ENCODE peak calls at places on chromosomes 5 and 9, in ten cellular contexts. O, K, P, I, Z, G, V, Y, C and H are unnamed samples.

GRCh38 chr5:153883829-153884228 is 154.9 kb downstream of the FAM114A2 start:
- DNase-seq in V (no peak), P (no peak), K (no peak), Z (no peak), Y (no peak), I (no peak), C (no peak), O (peak; percentile 64), G (no peak), H (no peak)

GRCh38 chr5:10635257-10635860 is 71.5 kb downstream of the ANKRD33B start:
- DNase-seq in Y (no peak), I (peak; percentile 76), V (peak; percentile 28), G (peak; percentile 87), O (peak; percentile 32), C (peak; percentile 89), Z (peak; percentile 87), K (peak; percentile 95), P (no peak), H (peak; percentile 93)

GRCh38 chr5:127596501-127596900 is 52.4 kb upstream of the CTXN3 start:
- DNase-seq in Z (no peak), O (no peak), C (no peak), I (no peak), K (no peak), P (no peak), V (no peak), Y (no peak), G (no peak), H (no peak)

GRCh38 chr9:82206490-82206889 is 217.9 kb downstream of the SPATA31D1 start:
- DNase-seq in V (no peak), K (no peak), Y (no peak), I (no peak), O (no peak), G (peak; percentile 20), Z (no peak), C (no peak), P (no peak), H (no peak)

GRCh38 chr5:102638316-102638715 is 116.8 kb upstream of the PAM start:
- DNase-seq in O (no peak), K (no peak), Y (no peak), G (no peak), C (no peak), P (no peak), Z (no peak), V (no peak), I (no peak), H (no peak)

GRCh38 chr5:95105638-95106037 is 179.3 kb downstream of the MCTP1 start:
- DNase-seq in V (no peak), O (no peak), Y (no peak), Z (no peak), P (no peak), C (no peak), K (no peak), I (no peak), G (no peak), H (no peak)

GRCh38 chr5:74135033-74135432 is 505.5 kb downstream of the ENC1 start:
- DNase-seq in Y (no peak), Z (no peak), K (no peak), G (no peak), I (no peak), V (no peak), O (no peak), P (no peak), C (no peak), H (no peak)

GRCh38 chr9:14320272-14321245 is 6.6 kb upstream of the NFIB start:
- DNase-seq in C (no peak), G (peak; percentile 40), P (no peak), Y (no peak), K (peak; percentile 18), I (no peak), O (peak; percentile 42), Z (no peak), V (peak; percentile 97), H (no peak)

GRCh38 chr5:9686211-9686610 is 56.1 kb upstream of the TAS2R1 start:
- DNase-seq in O (peak; percentile 53), I (no peak), C (no peak), P (no peak), Y (no peak), V (peak; percentile 65), Z (no peak), K (no peak), G (no peak), H (no peak)

GRCh38 chr9:20357207-20357503 is 265.1 kb downstream of the MLLT3 start:
- DNase-seq in I (no peak), O (no peak), Z (no peak), P (no peak), K (no peak), G (no peak), Y (no peak), V (peak; percentile 17), C (no peak), H (no peak)

GRCh38 chr9:15423328-15423985 is 781 bp downstream of the SNAPC3 start:
- DNase-seq in V (peak; percentile 49), Z (peak; percentile 37), P (no peak), Y (no peak), K (peak; percentile 40), G (peak; percentile 17), I (peak; percentile 49), C (peak; percentile 26), O (peak; percentile 33), H (peak; percentile 14)

GRCh38 chr9:131645078-131645776 is 94.6 kb downstream of the RAPGEF1 start:
- DNase-seq in O (no peak), V (no peak), G (no peak), Z (no peak), Y (no peak), P (no peak), C (peak; percentile 41), K (peak; percentile 56), I (no peak), H (peak; percentile 65)

GRCh38 chr9:123268240-123268949 is at the start of gene STRBP:
- DNase-seq in P (peak; percentile 94), I (peak; percentile 99), K (peak; percentile 97), C (peak; percentile 94), Y (peak; percentile 78), O (peak; percentile 97), V (peak; percentile 73), Z (peak; percentile 91), G (peak; percentile 99), H (peak; percentile 93)

GRCh38 chr5:134175874-134176522 is 752 bp downstream of the SKP1 start:
- DNase-seq in C (no peak), G (no peak), K (no peak), I (no peak), O (peak; percentile 22), Z (peak; percentile 43), V (peak; percentile 25), P (no peak), Y (no peak), H (peak; percentile 61)

GRCh38 chr9:136133191-136133958 is 14.7 kb upstream of the TMEM250 start:
- DNase-seq in P (peak; percentile 47), Y (no peak), K (no peak), G (no peak), O (peak; percentile 46), V (peak; percentile 19), I (peak; percentile 98), C (peak; percentile 32), Z (peak; percentile 49), H (peak; percentile 28)

GRCh38 chr5:180441577-180441976 is 52.6 kb upstream of the CNOT6 start:
- DNase-seq in I (peak; percentile 41), V (peak; percentile 47), Z (no peak), G (peak; percentile 44), C (no peak), P (no peak), O (no peak), K (no peak), Y (peak; percentile 96), H (no peak)

GRCh38 chr9:136285501-136286358 is 18.2 kb downstream of the CCDC187 start:
- DNase-seq in G (no peak), I (no peak), P (no peak), Z (no peak), C (no peak), O (no peak), K (no peak), Y (no peak), V (no peak), H (no peak)

GRCh38 chr5:79772651-79773050 is 83.0 kb downstream of the CMYA5 start:
- DNase-seq in I (no peak), O (no peak), V (no peak), K (no peak), Y (no peak), C (no peak), P (no peak), Z (no peak), G (no peak), H (no peak)

GRCh38 chr9:37104183-37104889 is 16.0 kb upstream of the ZCCHC7 start:
- DNase-seq in C (peak; percentile 52), I (no peak), K (peak; percentile 45), O (peak; percentile 70), P (no peak), Z (no peak), Y (no peak), V (peak; percentile 77), G (peak; percentile 21), H (peak; percentile 43)

GRCh38 chr5:5605170-5605764 is 182.8 kb downstream of the ICE1 start:
- DNase-seq in Y (no peak), C (no peak), Z (no peak), I (no peak), O (no peak), K (no peak), G (no peak), P (no peak), V (no peak), H (no peak)

GRCh38 chr9:68950689-68951088 is 63.2 kb downstream of the PRKACG start:
- DNase-seq in P (no peak), Z (no peak), I (peak; percentile 37), C (no peak), O (no peak), K (no peak), V (no peak), Y (no peak), G (no peak), H (no peak)

GRCh38 chr5:148290271-148291195 is 21.7 kb upstream of the SPINK7 start:
- DNase-seq in P (no peak), G (peak; percentile 63), V (peak; percentile 43), C (no peak), Y (peak; percentile 43), O (no peak), Z (peak; percentile 3), I (peak; percentile 24), K (peak; percentile 11), H (no peak)

GRCh38 chr5:51187953-51188591 is 195.2 kb upstream of the ISL1 start:
- DNase-seq in Y (no peak), V (no peak), P (no peak), G (no peak), I (no peak), Z (no peak), O (no peak), K (no peak), C (no peak), H (no peak)

GRCh38 chr9:111483862-111484563 is at the start of gene ECPAS:
- DNase-seq in Z (peak; percentile 85), K (peak; percentile 90), G (peak; percentile 94), O (peak; percentile 90), C (peak; percentile 78), V (peak; percentile 79), P (peak; percentile 59), I (peak; percentile 93), Y (peak; percentile 79), H (peak; percentile 80)

GRCh38 chr9:18905883-18906649 is 126.9 kb downstream of the SAXO1 start:
- DNase-seq in C (no peak), V (peak; percentile 21), O (no peak), I (no peak), K (no peak), P (no peak), Y (no peak), Z (no peak), G (no peak), H (no peak)

GRCh38 chr9:109122726-109123621 is 3.2 kb upstream of the TMEM245 start:
- DNase-seq in Y (no peak), V (no peak), G (no peak), K (peak; percentile 83), C (no peak), P (no peak), O (no peak), Z (no peak), I (no peak), H (no peak)

GRCh38 chr5:150734579-150735384 is 24.0 kb downstream of the DCTN4 start:
- DNase-seq in I (no peak), K (peak; percentile 76), C (peak; percentile 54), O (no peak), Y (no peak), V (no peak), Z (peak; percentile 92), P (no peak), G (no peak), H (peak; percentile 71)

GRCh38 chr9:6759114-6759977 is 1.6 kb downstream of the KDM4C start:
- DNase-seq in K (peak; percentile 84), G (peak; percentile 43), P (peak; percentile 26), Y (no peak), Z (peak; percentile 64), C (peak; percentile 31), I (no peak), O (peak; percentile 81), V (peak; percentile 83), H (peak; percentile 44)